ENCODE peak calls at places on chromosomes 1 and 21, in nine cellular contexts. X is GDM1; H is NB4; R is activated CD8-positive, alpha-beta T cell treated with anti-CD3 and anti-CD28 coated beads, Interleukin-2, amount 10 ng/mL, durations not matched to agents 7 days and 5 days; V is stimulated activated CD8-positive, alpha-beta memory T cell treated with anti-CD3 and anti-CD28 coated beads, Interleukin-4, amount 100 ng/mL, for 48 hours; I is epithelial cell of prostate; G is A549; Y is NCI-H1092; E is KBM-7. U is an unnamed sample.

GRCh38 chr1:231171623-231172197 is 9.9 kb downstream of the TRIM67 start:
- DNase-seq in X (no peak), H (peak; percentile 10), R (no peak), V (no peak), I (peak; percentile 75), G (no peak), Y (no peak), E (no peak), U (no peak)

GRCh38 chr1:99438656-99439055 is 174.4 kb downstream of the PLPPR4 start:
- DNase-seq in X (no peak), H (no peak), R (no peak), V (no peak), I (no peak), G (peak; percentile 12), Y (no peak), E (no peak), U (no peak)

GRCh38 chr1:38991638-38992449 is 768 bp downstream of the AKIRIN1 start:
- DNase-seq in X (no peak), H (peak; percentile 55), R (peak; percentile 25), V (peak; percentile 37), I (no peak), G (peak; percentile 25), Y (no peak), E (peak; percentile 43), U (peak; percentile 24)

GRCh38 chr1:160113407-160113806 is 2.2 kb upstream of the ATP1A2 start:
- DNase-seq in X (no peak), H (no peak), R (no peak), V (no peak), I (no peak), G (no peak), Y (no peak), E (no peak), U (no peak)

GRCh38 chr1:205580140-205580922 is 51.5 kb downstream of the ELK4 start:
- DNase-seq in X (no peak), H (no peak), R (no peak), V (no peak), I (no peak), G (no peak), Y (no peak), E (no peak), U (no peak)

GRCh38 chr21:35547946-35548774 is 499.1 kb upstream of the RUNX1 start:
- DNase-seq in X (no peak), H (no peak), R (no peak), V (no peak), I (no peak), G (no peak), Y (no peak), E (no peak), U (no peak)

GRCh38 chr1:10663668-10664035 is 132.8 kb downstream of the CASZ1 start:
- DNase-seq in X (no peak), H (no peak), R (no peak), V (no peak), I (no peak), G (no peak), Y (no peak), E (no peak), U (no peak)

GRCh38 chr1:145859491-145860159 is 744 bp upstream of the PIAS3 start:
- DNase-seq in X (peak; percentile 67), H (peak; percentile 85), R (peak; percentile 84), V (peak; percentile 89), I (no peak), G (peak; percentile 82), Y (peak; percentile 43), E (peak; percentile 88), U (peak; percentile 79)

GRCh38 chr1:167819849-167820683 is 93.9 kb downstream of the ADCY10 start:
- DNase-seq in X (no peak), H (peak; percentile 51), R (no peak), V (peak; percentile 46), I (peak; percentile 52), G (peak; percentile 84), Y (peak; percentile 16), E (peak; percentile 53), U (no peak)

GRCh38 chr1:186099362-186100064 is 275.5 kb downstream of the TPR start:
- DNase-seq in X (no peak), H (no peak), R (no peak), V (no peak), I (no peak), G (no peak), Y (no peak), E (no peak), U (no peak)

GRCh38 chr1:233394860-233395717 is 67.6 kb downstream of the MAP3K21 start:
- DNase-seq in X (peak; percentile 17), H (peak; percentile 59), R (peak; percentile 41), V (no peak), I (no peak), G (peak; percentile 70), Y (peak; percentile 53), E (peak; percentile 68), U (peak; percentile 60)

GRCh38 chr1:20484526-20485462 is 1.2 kb downstream of the CAMK2N1 start:
- DNase-seq in X (no peak), H (no peak), R (no peak), V (no peak), I (no peak), G (no peak), Y (no peak), E (no peak), U (peak; percentile 20)

GRCh38 chr1:25647106-25647505 is 30.5 kb downstream of the MAN1C1 start:
- DNase-seq in X (no peak), H (no peak), R (no peak), V (no peak), I (no peak), G (no peak), Y (no peak), E (no peak), U (no peak)

GRCh38 chr1:31989964-31990363 is 23.7 kb upstream of the KHDRBS1 start:
- DNase-seq in X (no peak), H (no peak), R (no peak), V (no peak), I (no peak), G (no peak), Y (no peak), E (no peak), U (no peak)

GRCh38 chr1:167592475-167592874 is 37.6 kb upstream of the RCSD1 start:
- DNase-seq in X (no peak), H (no peak), R (no peak), V (no peak), I (no peak), G (no peak), Y (no peak), E (no peak), U (no peak)

GRCh38 chr1:46527474-46528296 is 23.8 kb downstream of the KNCN start:
- DNase-seq in X (peak; percentile 29), H (peak; percentile 76), R (peak; percentile 86), V (peak; percentile 90), I (no peak), G (peak; percentile 64), Y (peak; percentile 43), E (peak; percentile 83), U (peak; percentile 36)

GRCh38 chr1:218332416-218332815 is 12.7 kb upstream of the TGFB2 start:
- DNase-seq in X (no peak), H (no peak), R (no peak), V (no peak), I (no peak), G (no peak), Y (no peak), E (no peak), U (no peak)

GRCh38 chr1:27099154-27099903 is 55.6 kb downstream of the SLC9A1 start:
- DNase-seq in X (peak; percentile 75), H (peak; percentile 90), R (peak; percentile 34), V (peak; percentile 75), I (no peak), G (peak; percentile 71), Y (peak; percentile 32), E (peak; percentile 80), U (no peak)

GRCh38 chr1:210328746-210329488 is at the start of gene HHAT:
- DNase-seq in X (peak; percentile 74), H (peak; percentile 80), R (peak; percentile 65), V (peak; percentile 71), I (no peak), G (peak; percentile 81), Y (peak; percentile 50), E (peak; percentile 92), U (peak; percentile 53)

GRCh38 chr21:21029159-21029558 is 30.9 kb downstream of the NCAM2 start:
- DNase-seq in X (peak; percentile 71), H (peak; percentile 18), R (no peak), V (no peak), I (no peak), G (no peak), Y (no peak), E (peak; percentile 75), U (peak; percentile 48)

GRCh38 chr1:171433451-171433850 is 51.9 kb upstream of the PRRC2C start:
- DNase-seq in X (no peak), H (no peak), R (no peak), V (no peak), I (peak; percentile 54), G (peak; percentile 75), Y (no peak), E (no peak), U (no peak)

GRCh38 chr1:165407398-165407797 is 37.5 kb downstream of the RXRG start:
- DNase-seq in X (no peak), H (no peak), R (no peak), V (no peak), I (no peak), G (no peak), Y (no peak), E (no peak), U (no peak)